ENCODE peak calls at places on chromosome 4, in five cellular contexts. T is stomach, B is neural progenitor cell, D is HFFc6, H is neural crest cell. V is an unnamed sample.

GRCh38 chr4:41221850-41222249 is 7.5 kb upstream of the APBB2 start:
- DNase-seq in T (no peak), B (no peak), D (no peak), H (no peak), V (no peak)

GRCh38 chr4:56728512-56728911 is 47.4 kb upstream of the HOPX start:
- DNase-seq in T (peak; percentile 34), B (no peak), D (peak; percentile 64), H (no peak), V (peak; percentile 60)

GRCh38 chr4:166622425-166622977 is 611.8 kb downstream of the SPOCK3 start:
- DNase-seq in T (no peak), B (no peak), D (no peak), H (no peak), V (no peak)

GRCh38 chr4:23455482-23455881 is 434.4 kb downstream of the PPARGC1A start:
- DNase-seq in T (no peak), B (peak; percentile 60), D (no peak), H (peak; percentile 1), V (no peak)

GRCh38 chr4:38753021-38753806 is 29.6 kb downstream of the TLR10 start:
- DNase-seq in T (peak; percentile 55), B (peak; percentile 97), D (peak; percentile 96), H (peak; percentile 73), V (peak; percentile 73)

GRCh38 chr4:144178414-144178813 is 37.9 kb upstream of the GYPA start:
- DNase-seq in T (no peak), B (no peak), D (no peak), H (no peak), V (no peak)

GRCh38 chr4:48651869-48652447 is 128.1 kb downstream of the FRYL start:
- DNase-seq in T (no peak), B (no peak), D (peak; percentile 45), H (no peak), V (peak; percentile 20)

GRCh38 chr4:116702949-116703348 is 382.4 kb downstream of the TRAM1L1 start:
- DNase-seq in T (no peak), B (no peak), D (no peak), H (no peak), V (no peak)

GRCh38 chr4:3655485-3656429 is 110.4 kb upstream of the ADRA2C start:
- DNase-seq in T (no peak), B (no peak), D (peak; percentile 13), H (no peak), V (no peak)

GRCh38 chr4:14383652-14384051 is 618.6 kb upstream of the CPEB2 start:
- DNase-seq in T (no peak), B (no peak), D (no peak), H (no peak), V (no peak)

GRCh38 chr4:164734476-164734875 is 19.5 kb upstream of the SMIM31 start:
- DNase-seq in T (no peak), B (no peak), D (no peak), H (no peak), V (no peak)

GRCh38 chr4:77076889-77077635 is 1.3 kb upstream of the CCNI start:
- DNase-seq in T (no peak), B (no peak), D (no peak), H (no peak), V (no peak)

GRCh38 chr4:111323496-111323895 is 700.6 kb upstream of the PITX2 start:
- DNase-seq in T (no peak), B (no peak), D (peak; percentile 65), H (no peak), V (no peak)

GRCh38 chr4:139782926-139783542 is 117.4 kb downstream of the MGST2 start:
- DNase-seq in T (no peak), B (peak; percentile 64), D (no peak), H (no peak), V (no peak)

GRCh38 chr4:26822546-26822945 is 38.1 kb upstream of the STIM2 start:
- DNase-seq in T (no peak), B (no peak), D (no peak), H (no peak), V (no peak)

GRCh38 chr4:93779228-93779627 is 49.3 kb upstream of the ATOH1 start:
- DNase-seq in T (no peak), B (no peak), D (no peak), H (no peak), V (no peak)

GRCh38 chr4:73869130-73870055 is at the start of gene CXCL1:
- DNase-seq in T (peak; percentile 50), B (peak; percentile 61), D (no peak), H (peak; percentile 8), V (peak; percentile 14)

GRCh38 chr4:182748283-182748682 is 168.9 kb downstream of the DCTD start:
- DNase-seq in T (no peak), B (no peak), D (no peak), H (no peak), V (no peak)

GRCh38 chr4:136865591-136865990 is 666.7 kb downstream of the PCDH18 start:
- DNase-seq in T (no peak), B (no peak), D (no peak), H (no peak), V (no peak)

GRCh38 chr4:181650033-181650825 is 593.0 kb upstream of the TENM3 start:
- DNase-seq in T (no peak), B (no peak), D (no peak), H (no peak), V (no peak)

GRCh38 chr4:24210332-24210902 is 320.6 kb upstream of the PPARGC1A start:
- DNase-seq in T (no peak), B (no peak), D (peak; percentile 0), H (no peak), V (peak; percentile 57)

GRCh38 chr4:73589887-73590801 is 30.1 kb downstream of the RASSF6 start:
- DNase-seq in T (no peak), B (no peak), D (no peak), H (no peak), V (no peak)

GRCh38 chr4:109910261-109910660 is 2.4 kb upstream of the EGF start:
- DNase-seq in T (no peak), B (no peak), D (no peak), H (no peak), V (no peak)

GRCh38 chr4:133483600-133484246 is 334.6 kb downstream of the PCDH10 start:
- DNase-seq in T (no peak), B (peak; percentile 40), D (peak; percentile 58), H (no peak), V (no peak)
- TF ChIP-seq CTCF in T (no peak), B (peak; percentile 51), D (peak; percentile 76), H (peak; percentile 64), V (peak; percentile 31)

GRCh38 chr4:152045781-152046571 is 285.2 kb upstream of the GATB start:
- DNase-seq in T (peak; percentile 50), B (peak; percentile 94), D (no peak), H (peak; percentile 47), V (no peak)
- TF ChIP-seq CTCF in T (no peak), B (peak; percentile 91), D (peak; percentile 59), H (peak; percentile 75), V (peak; percentile 13)

GRCh38 chr4:103499094-103499493 is 220.7 kb downstream of the TACR3 start:
- DNase-seq in T (no peak), B (no peak), D (peak; percentile 13), H (no peak), V (no peak)
- TF ChIP-seq CTCF in T (no peak), B (peak; percentile 3), D (peak; percentile 65), H (no peak), V (no peak)

GRCh38 chr4:16581117-16581516 is 317.3 kb downstream of the LDB2 start:
- DNase-seq in T (no peak), B (no peak), D (no peak), H (no peak), V (no peak)

GRCh38 chr4:16582036-16582435 is 316.4 kb downstream of the LDB2 start:
- DNase-seq in T (no peak), B (no peak), D (no peak), H (no peak), V (no peak)

GRCh38 chr4:16583764-16584163 is 314.7 kb downstream of the LDB2 start:
- DNase-seq in T (no peak), B (no peak), D (no peak), H (no peak), V (no peak)

GRCh38 chr4:16585053-16585452 is 313.4 kb downstream of the LDB2 start:
- DNase-seq in T (no peak), B (no peak), D (no peak), H (no peak), V (no peak)

DNA sequence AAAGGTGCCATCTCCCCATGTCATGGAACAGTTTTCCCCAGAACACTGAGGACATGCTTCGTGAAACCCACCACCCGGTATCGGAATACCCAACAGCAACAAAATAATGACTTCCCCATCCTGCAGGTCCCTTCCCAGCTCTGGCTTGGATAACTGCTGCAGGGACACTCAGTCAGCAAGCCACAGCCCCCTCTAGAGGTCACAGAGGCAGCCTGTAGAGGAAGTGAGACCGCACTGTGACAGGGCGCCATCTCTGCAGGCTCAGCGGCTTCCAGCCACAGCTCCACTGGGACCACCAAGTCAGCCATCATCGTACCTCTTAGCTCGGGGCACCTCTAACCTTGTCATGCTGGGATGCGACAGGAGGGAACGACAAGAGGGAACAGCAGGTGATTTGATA is 315.9 kb downstream of the LDB2 start:
- DNase-seq in T (no peak), B (peak; percentile 54), D (no peak), H (no peak), V (no peak)
- TF ChIP-seq CTCF in T (no peak), B (peak; percentile 56), D (peak; percentile 61), H (no peak), V (no peak)

GRCh38 chr4:8431553-8431952 is 9.0 kb downstream of the ACOX3 start:
- DNase-seq in T (no peak), B (no peak), D (no peak), H (no peak), V (no peak)

GRCh38 chr4:8427262-8427661 is 13.3 kb downstream of the ACOX3 start:
- DNase-seq in T (no peak), B (no peak), D (no peak), H (no peak), V (no peak)

GRCh38 chr4:8427761-8428287 is 12.7 kb downstream of the ACOX3 start:
- DNase-seq in T (no peak), B (peak; percentile 35), D (no peak), H (no peak), V (no peak)

GRCh38 chr4:8433181-8433580 is 7.3 kb downstream of the ACOX3 start:
- DNase-seq in T (no peak), B (no peak), D (no peak), H (no peak), V (no peak)

GRCh38 chr4:8428288-8429097 is 12.0 kb downstream of the ACOX3 start:
- DNase-seq in T (peak; percentile 92), B (peak; percentile 96), D (peak; percentile 83), H (peak; percentile 95), V (peak; percentile 86)
- TF ChIP-seq CTCF in T (no peak), B (peak; percentile 48), D (peak; percentile 72), H (peak; percentile 55), V (peak; percentile 50)

V was measured in RWPE1.